ENCODE peak calls at places on chromosomes 4 and X, in seven cellular contexts. F is T1000, P is sigmoid colon, G is iris pigment epithelial cell, I is lung microvascular endothelial cell, V is substantia nigra, W is AG04449. M is an unnamed sample.

GRCh38 chr4:91936301-91936700 is 367.5 kb upstream of the GRID2 start:
- DNase-seq in P (no peak), G (peak; percentile 17), F (no peak), I (no peak), W (no peak), V (no peak), M (peak; percentile 14)

GRCh38 chr4:149785686-149786431 is 29.8 kb downstream of the IQCM start:
- DNase-seq in I (no peak), V (no peak), W (no peak), F (no peak), G (no peak), P (no peak), M (no peak)

GRCh38 chr4:74109894-74110605 is 11.1 kb upstream of the CXCL2 start:
- DNase-seq in G (peak; percentile 89), I (peak; percentile 82), P (no peak), V (no peak), W (peak; percentile 67), F (peak; percentile 58), M (no peak)

GRCh38 chrX:40245411-40246140 is 147.8 kb upstream of the BCOR start:
- DNase-seq in V (no peak), P (no peak), I (peak; percentile 56), F (no peak), W (no peak), G (peak; percentile 68), M (peak; percentile 24)

GRCh38 chr4:182736207-182736606 is 181.0 kb downstream of the DCTD start:
- DNase-seq in F (no peak), W (no peak), V (no peak), P (no peak), I (no peak), G (no peak), M (no peak)

GRCh38 chr4:5973486-5974220 is 44.6 kb downstream of the C4orf50 start:
- DNase-seq in I (no peak), W (no peak), F (no peak), P (peak; percentile 40), G (no peak), V (no peak), M (no peak)

GRCh38 chrX:140912606-140913005 is 89.8 kb upstream of the SPANXB1 start:
- DNase-seq in G (no peak), P (no peak), F (no peak), W (no peak), V (no peak), I (no peak), M (no peak)

GRCh38 chrX:147920161-147920666 is 8.5 kb downstream of the FMR1 start:
- DNase-seq in G (no peak), W (no peak), F (no peak), V (no peak), I (no peak), P (no peak), M (no peak)

GRCh38 chrX:136711147-136711546 is 63.2 kb downstream of the CD40LG start:
- DNase-seq in I (peak; percentile 62), W (no peak), V (no peak), F (peak; percentile 19), P (peak; percentile 67), G (peak; percentile 30), M (peak; percentile 7)

GRCh38 chr4:87150498-87151261 is 69.7 kb downstream of the KLHL8 start:
- DNase-seq in G (peak; percentile 74), V (no peak), W (peak; percentile 38), F (peak; percentile 14), I (peak; percentile 71), P (no peak), M (peak; percentile 88)

GRCh38 chr4:69054578-69055200 is 41.6 kb upstream of the UGT2B7 start:
- DNase-seq in I (peak; percentile 95), W (no peak), V (no peak), G (peak; percentile 91), F (no peak), P (no peak), M (no peak)

GRCh38 chr4:124322234-124322831 is 390.2 kb downstream of the ANKRD50 start:
- DNase-seq in F (no peak), V (no peak), G (peak; percentile 47), P (no peak), I (peak; percentile 43), W (no peak), M (peak; percentile 49)

GRCh38 chr4:146959692-146960091 is 14.0 kb upstream of the TTC29 start:
- DNase-seq in V (no peak), F (no peak), G (no peak), W (no peak), I (no peak), P (no peak), M (no peak)

GRCh38 chr4:13306356-13306755 is 177.8 kb downstream of the RAB28 start:
- DNase-seq in F (no peak), W (no peak), I (no peak), P (no peak), V (no peak), G (no peak), M (no peak)

GRCh38 chr4:54228563-54229501 is at the start of gene PDGFRA:
- DNase-seq in I (no peak), G (peak; percentile 89), V (no peak), W (peak; percentile 80), P (peak; percentile 95), F (no peak), M (no peak)

GRCh38 chr4:704198-704891 is 1.3 kb upstream of the PCGF3 start:
- DNase-seq in P (peak; percentile 69), W (no peak), G (no peak), I (no peak), F (no peak), V (no peak), M (no peak)

GRCh38 chr4:1058997-1059665 is 47.7 kb downstream of the FGFRL1 start:
- DNase-seq in W (no peak), G (no peak), V (no peak), I (no peak), P (peak; percentile 46), F (no peak), M (no peak)

GRCh38 chr4:147938481-147938880 is 206.6 kb downstream of the ARHGAP10 start:
- DNase-seq in G (peak; percentile 41), I (no peak), F (no peak), W (no peak), V (no peak), P (no peak), M (no peak)

GRCh38 chrX:153829799-153830631 is at the start of gene PDZD4:
- DNase-seq in I (no peak), G (no peak), W (no peak), V (no peak), P (peak; percentile 59), F (no peak), M (no peak)

GRCh38 chrX:31593353-31593752 is 521.5 kb upstream of the FTHL17 start:
- DNase-seq in P (no peak), G (peak; percentile 21), F (no peak), W (no peak), V (no peak), I (no peak), M (no peak)

GRCh38 chr4:120053916-120054315 is 12.7 kb downstream of the MAD2L1 start:
- DNase-seq in I (no peak), P (no peak), V (no peak), F (no peak), W (no peak), G (no peak), M (no peak)

GRCh38 chr4:95537967-95538485 is 10.7 kb downstream of the UNC5C start:
- DNase-seq in W (no peak), P (no peak), F (no peak), I (no peak), G (no peak), V (no peak), M (no peak)

GRCh38 chrX:70552174-70552704 is 107.6 kb downstream of the DLG3 start:
- DNase-seq in W (no peak), I (no peak), P (no peak), G (no peak), V (no peak), F (no peak), M (no peak)

GRCh38 chr4:112183252-112183651 is 38.0 kb downstream of the FAM241A start:
- DNase-seq in P (no peak), I (no peak), W (no peak), V (no peak), F (no peak), G (peak; percentile 81), M (no peak)

GRCh38 chr4:4659871-4660651 is 118.2 kb upstream of the STX18 start:
- DNase-seq in G (peak; percentile 94), I (peak; percentile 87), F (no peak), W (peak; percentile 49), P (no peak), V (no peak), M (no peak)

GRCh38 chrX:109622270-109622669 is 2.7 kb downstream of the KCNE5 start:
- DNase-seq in W (no peak), I (no peak), V (no peak), G (no peak), P (no peak), F (no peak), M (no peak)

GRCh38 chrX:72203421-72203820 is 21.9 kb downstream of the PIN4 start:
- DNase-seq in V (no peak), W (no peak), P (no peak), I (no peak), F (no peak), G (no peak), M (no peak)

GRCh38 chr4:184392748-184393334 is 81.5 kb downstream of the IRF2 start:
- DNase-seq in W (no peak), V (no peak), G (no peak), P (no peak), F (no peak), I (no peak), M (no peak)

GRCh38 chr4:15398001-15398400 is 29.8 kb upstream of the C1QTNF7 start:
- DNase-seq in G (no peak), V (no peak), P (no peak), W (no peak), I (no peak), F (no peak), M (no peak)

M was measured in cerebellar cortex.